ENCODE peak calls at places on chromosomes 5 and 9, in seven cellular contexts. U is stimulated activated CD4-positive, alpha-beta T cell treated with anti-CD3 and anti-CD28 coated beads, Interleukin-1b, Interleukin-23, amount 100 ng/mL, for 1 hour; N is NCI-H146; P is skeletal muscle cell; Z is non-pigmented ciliary epithelial cell; J is kidney epithelial cell; B is lower lobe of right lung. Q is an unnamed sample.

GRCh38 chr9:27473135-27473534 is 51.0 kb upstream of the IFNK start:
- DNase-seq in N (peak), Z (no peak), B (no peak), P (no peak), J (no peak), U (no peak), Q (no peak)

GRCh38 chr9:138053321-138053868 is 175.8 kb downstream of the CACNA1B start:
- DNase-seq in B (peak), Z (no peak), N (no peak), U (no peak), P (no peak), J (no peak), Q (no peak)

GRCh38 chr5:1726469-1726865 is 73.2 kb downstream of the MRPL36 start:
- DNase-seq in J (no peak), P (no peak), B (no peak), N (no peak), Z (no peak), U (no peak), Q (no peak)

GRCh38 chr9:36731576-36731975 is 158.9 kb downstream of the MELK start:
- DNase-seq in J (no peak), U (no peak), B (no peak), N (no peak), P (no peak), Z (no peak), Q (no peak)

GRCh38 chr9:34256104-34256503 is 73.0 kb downstream of the KIF24 start:
- DNase-seq in Z (no peak), J (no peak), B (no peak), N (no peak), U (no peak), P (no peak), Q (no peak)

GRCh38 chr9:6920040-6920439 is 162.3 kb downstream of the KDM4C start:
- DNase-seq in J (no peak), P (no peak), N (no peak), U (no peak), B (no peak), Z (no peak), Q (no peak)

GRCh38 chr5:122774861-122775712 is at the start of gene SNX2:
- DNase-seq in B (peak), J (no peak), P (no peak), Z (no peak), U (peak), N (no peak), Q (peak)

GRCh38 chr9:136997830-136998234 is 1.5 kb upstream of the CLIC3 start:
- DNase-seq in Z (no peak), J (no peak), P (no peak), U (no peak), N (no peak), B (no peak), Q (no peak)

GRCh38 chr9:29640507-29640906 is 2067.2 kb upstream of the C9orf72 start:
- DNase-seq in P (no peak), B (no peak), N (no peak), U (no peak), Z (no peak), J (no peak), Q (no peak)

GRCh38 chr5:79642210-79642609 is 30.0 kb downstream of the TENT2 start:
- DNase-seq in B (no peak), N (no peak), U (no peak), Z (peak), J (no peak), P (no peak), Q (no peak)

GRCh38 chr5:97043511-97043910 is 98.9 kb downstream of the LIX1 start:
- DNase-seq in J (no peak), U (no peak), P (no peak), Z (no peak), B (no peak), N (no peak), Q (no peak)

GRCh38 chr5:41747291-41747690 is 122.9 kb downstream of the OXCT1 start:
- DNase-seq in U (no peak), J (no peak), N (no peak), B (no peak), P (peak), Z (no peak), Q (peak)

GRCh38 chr9:70117835-70118319 is 74.2 kb downstream of the MAMDC2 start:
- DNase-seq in P (no peak), U (no peak), B (no peak), Z (peak), J (no peak), N (no peak), Q (no peak)

GRCh38 chr9:134298000-134298399 is 28.3 kb upstream of the RXRA start:
- DNase-seq in B (no peak), P (no peak), U (no peak), N (no peak), J (no peak), Z (no peak), Q (no peak)

GRCh38 chr5:43020294-43020711 is 19.8 kb downstream of the ANXA2R start:
- DNase-seq in U (no peak), Z (no peak), B (no peak), N (no peak), P (no peak), J (no peak), Q (peak)

GRCh38 chr5:165457854-165458481 is 1952.5 kb downstream of the MAT2B start:
- DNase-seq in N (peak), P (peak), J (no peak), B (no peak), Z (peak), U (no peak), Q (no peak)

GRCh38 chr5:180809403-180810209 is 7.0 kb upstream of the MGAT1 start:
- DNase-seq in N (peak), J (no peak), Z (no peak), B (peak), P (peak), U (peak), Q (peak)

GRCh38 chr5:168086104-168086610 is 205.3 kb upstream of the WWC1 start:
- DNase-seq in J (peak), U (no peak), Z (no peak), N (peak), P (no peak), B (no peak), Q (peak)

GRCh38 chr5:15367501-15367900 is 132.5 kb upstream of the FBXL7 start:
- DNase-seq in N (no peak), B (no peak), P (no peak), U (no peak), Z (no peak), J (no peak), Q (no peak)

GRCh38 chr5:123206618-123207320 is 117.7 kb downstream of the PRDM6 start:
- DNase-seq in U (no peak), J (no peak), N (no peak), B (no peak), P (peak), Z (peak), Q (no peak)

GRCh38 chr5:141490271-141490670 is 1.4 kb downstream of the PCDHGC5 start:
- DNase-seq in P (no peak), U (no peak), Z (no peak), B (no peak), N (no peak), J (no peak), Q (no peak)